ENCODE peak calls at places on chromosomes 12 and 14, in seven cellular contexts. H, T, P, W, Q, C and A are unnamed samples.

GRCh38 chr14:104085889-104086201 is 345 bp downstream of the ASPG start:
- DNase-seq in H (no peak), T (no peak), P (no peak), W (no peak), Q (no peak), C (no peak), A (no peak)

GRCh38 chr14:59330455-59330854 is 134.7 kb downstream of the GPR135 start:
- DNase-seq in H (no peak), T (peak; percentile 52), P (no peak), W (no peak), Q (no peak), C (no peak), A (no peak)

GRCh38 chr12:65894127-65894526 is 69.8 kb downstream of the HMGA2 start:
- DNase-seq in H (no peak), T (no peak), P (no peak), W (no peak), Q (no peak), C (no peak), A (no peak)

GRCh38 chr14:22752422-22752821 is 14.1 kb upstream of the OXA1L start:
- DNase-seq in H (no peak), T (no peak), P (no peak), W (no peak), Q (no peak), C (no peak), A (no peak)

GRCh38 chr12:94175763-94176660 is 27.6 kb downstream of the PLXNC1 start:
- DNase-seq in H (no peak), T (no peak), P (no peak), W (no peak), Q (no peak), C (peak; percentile 56), A (no peak)

GRCh38 chr12:54390668-54391551 is 6.4 kb upstream of the ZNF385A start:
- DNase-seq in H (peak; percentile 37), T (peak; percentile 96), P (peak; percentile 51), W (peak; percentile 81), Q (no peak), C (no peak), A (peak; percentile 63)

GRCh38 chr14:71725802-71726638 is 206.2 kb upstream of the RGS6 start:
- DNase-seq in H (no peak), T (no peak), P (no peak), W (no peak), Q (peak; percentile 17), C (peak; percentile 29), A (no peak)

GRCh38 chr12:12387521-12387920 is 30.6 kb downstream of the BORCS5 start:
- DNase-seq in H (no peak), T (no peak), P (no peak), W (no peak), Q (no peak), C (peak; percentile 44), A (no peak)

GRCh38 chr12:46266869-46267617 is 1.8 kb downstream of the SLC38A1 start:
- DNase-seq in H (peak; percentile 53), T (peak; percentile 89), P (peak; percentile 50), W (peak; percentile 88), Q (peak; percentile 64), C (peak; percentile 48), A (peak; percentile 45)